ENCODE peak calls at places on chromosomes 3 and 15, in six cellular contexts. Q is colonic mucosa, E is OCI-LY7, S is psoas muscle, B is IMR-90, I is small intestine. F is an unnamed sample. For H3K4me1, the result is how much of the 10 kb centered on the place peaks cover.

GRCh38 chr3:109023656-109024254 is 70.1 kb upstream of the GUCA1C start:
- DNase-seq in Q (peak), E (peak), S (no peak), B (peak), I (peak), F (peak)

GRCh38 chr3:101521251-101521701 is 8.3 kb upstream of the SENP7 start:
- DNase-seq in Q (no peak), E (no peak), S (no peak), B (no peak), I (peak), F (no peak)

GRCh38 chr3:172415323-172415722 is 32.9 kb downstream of the GHSR start:
- DNase-seq in Q (no peak), E (no peak), S (no peak), B (no peak), I (no peak), F (no peak)

GRCh38 chr15:27774191-27774590 is 324.9 kb downstream of the OCA2 start:
- DNase-seq in Q (no peak), E (no peak), S (no peak), B (no peak), I (no peak), F (no peak)

GRCh38 chr3:57852896-57853295 is 96.8 kb downstream of the SLMAP start:
- DNase-seq in Q (no peak), E (peak), S (no peak), B (peak), I (peak), F (no peak)

GRCh38 chr15:74376825-74377581 is 9.6 kb upstream of the CYP11A1 start:
- DNase-seq in Q (no peak), E (no peak), S (peak), B (no peak), I (no peak), F (no peak)

GRCh38 chr15:76839173-76839572 is 66.0 kb downstream of the SCAPER start:
- DNase-seq in Q (no peak), E (no peak), S (no peak), B (no peak), I (no peak), F (no peak)

GRCh38 chr3:33437556-33438283 is 2.5 kb downstream of the UBP1 start:
- DNase-seq in Q (peak), E (peak), S (no peak), B (peak), I (peak), F (peak)

GRCh38 chr3:72903004-72903403 is 15.2 kb downstream of the GXYLT2 start:
- DNase-seq in Q (no peak), E (no peak), S (no peak), B (peak), I (no peak), F (no peak)

GRCh38 chr3:58577269-58577821 is at the start of gene FAM107A:
- DNase-seq in Q (peak), E (no peak), S (peak), B (peak), I (no peak), F (peak)

GRCh38 chr3:136251511-136251910 is 1.4 kb downstream of the PCCB start:
- DNase-seq in Q (no peak), E (peak), S (no peak), B (no peak), I (no peak), F (no peak)

GRCh38 chr3:47016934-47017435 is 37.5 kb downstream of the NBEAL2 start:
- DNase-seq in Q (no peak), E (peak), S (no peak), B (peak), I (peak), F (no peak)

GRCh38 chr3:152976232-152976631 is 141.3 kb downstream of the P2RY1 start:
- DNase-seq in Q (no peak), E (no peak), S (no peak), B (no peak), I (no peak), F (no peak)

GRCh38 chr3:42071720-42072582 is 19.2 kb upstream of the TRAK1 start:
- DNase-seq in Q (peak), E (peak), S (peak), B (peak), I (peak), F (peak)

GRCh38 chr3:42070089-42070885 is 20.9 kb upstream of the TRAK1 start:
- DNase-seq in Q (peak), E (no peak), S (no peak), B (peak), I (peak), F (no peak)

GRCh38 chr3:42068303-42069088 is 22.7 kb upstream of the TRAK1 start:
- DNase-seq in Q (no peak), E (no peak), S (no peak), B (no peak), I (no peak), F (no peak)

GRCh38 chr3:42072930-42073329 is 18.2 kb upstream of the TRAK1 start:
- DNase-seq in Q (no peak), E (peak), S (no peak), B (no peak), I (no peak), F (no peak)

DNA sequence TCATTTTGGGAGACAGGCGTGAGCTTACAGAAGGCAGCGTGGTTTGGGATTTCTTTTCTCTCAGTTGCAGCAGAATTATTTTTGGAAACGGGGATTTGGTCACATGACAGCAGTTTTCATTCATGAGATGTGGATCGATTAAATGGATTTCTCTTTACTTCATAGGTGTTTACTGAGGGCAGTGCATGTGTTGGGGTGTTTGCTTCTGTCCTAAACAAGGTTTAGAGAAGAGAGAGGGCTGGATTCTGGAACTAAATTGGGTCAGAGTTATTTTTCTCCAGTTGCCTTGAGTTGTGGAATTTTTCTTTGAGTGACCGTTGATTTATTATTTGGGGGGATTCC is 18.6 kb upstream of the TRAK1 start:
- DNase-seq in Q (no peak), E (no peak), S (no peak), B (no peak), I (no peak), F (no peak)
- H3K4me3 ChIP-seq in Q (no peak), E (peak), S (peak), B (no peak), I (no peak), F (no peak)

DNA sequence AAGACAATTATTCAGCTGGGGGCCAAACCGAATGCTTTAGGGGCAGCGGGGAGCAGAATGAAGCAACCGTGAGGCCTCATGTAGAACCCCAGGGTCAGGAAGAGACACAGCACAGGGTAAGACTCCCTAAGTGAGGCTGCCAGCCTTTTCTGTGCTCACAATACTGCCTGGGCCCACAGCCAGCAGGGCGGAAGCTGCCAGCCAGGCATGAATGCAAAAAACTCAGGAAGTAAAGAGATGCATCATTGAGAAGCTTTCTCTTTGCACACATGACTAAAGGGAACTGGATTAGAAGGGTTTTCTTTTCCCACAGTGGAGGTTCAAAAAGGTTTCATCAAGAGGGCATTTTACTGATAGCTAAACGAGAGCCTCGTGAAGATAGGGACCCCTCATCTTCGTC is 33.3 kb downstream of the CA12 start:
- DNase-seq in Q (peak), E (no peak), S (peak), B (peak), I (peak), F (peak)
- H3K4me1 ChIP-seq in Q (under half), E (under half), S (under half), B (under half), I (under half), F (under half)

GRCh38 chr15:64462492-64462891 is 2.1 kb downstream of the ZNF609 start:
- DNase-seq in Q (no peak), E (no peak), S (no peak), B (no peak), I (no peak), F (no peak)
- H3K4me3 ChIP-seq in Q (no peak), E (peak), S (no peak), B (no peak), I (no peak), F (no peak)

GRCh38 chr15:86296762-86297161 is 217.1 kb downstream of the AGBL1 start:
- DNase-seq in Q (no peak), E (no peak), S (no peak), B (no peak), I (no peak), F (no peak)
- H3K4me1 ChIP-seq in Q (under half), E (under half), S (under half), B (under half), I (under half), F (under half)

DNA sequence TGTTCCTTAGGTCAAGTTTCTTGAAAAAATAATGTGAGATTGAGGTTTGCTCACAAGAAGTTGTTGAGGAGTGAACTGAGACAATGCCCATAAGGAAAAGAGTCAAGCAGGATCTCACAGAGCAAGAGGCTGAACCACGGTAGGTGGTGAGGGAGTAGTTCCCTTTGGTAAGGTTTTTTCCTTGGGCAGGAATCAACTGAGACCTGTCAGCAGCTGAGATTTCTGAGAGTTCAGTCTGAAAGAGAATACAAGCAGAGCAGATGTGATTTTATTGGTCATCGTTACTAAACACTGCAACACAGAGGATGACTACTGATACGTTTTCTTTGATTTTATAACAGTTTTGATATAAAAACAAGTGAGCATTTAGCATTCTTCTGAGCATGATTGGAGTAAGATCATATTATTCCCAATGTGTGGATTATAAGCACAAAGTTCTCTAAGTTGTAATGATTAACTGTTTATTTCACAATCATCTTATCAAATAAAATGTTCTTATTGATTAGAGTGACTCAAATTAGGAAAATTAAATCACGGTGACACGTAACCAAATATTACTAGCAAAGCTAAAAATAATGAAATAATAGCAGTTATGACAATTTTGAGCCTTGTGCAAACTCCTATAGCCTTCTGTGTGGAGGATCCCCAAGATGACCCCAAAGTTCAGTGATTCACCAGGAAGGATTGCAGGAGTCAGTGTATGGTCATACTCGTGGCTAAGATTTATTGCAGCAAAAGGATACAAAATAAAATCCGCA is 346.2 kb upstream of the ZNF717 start:
- DNase-seq in Q (no peak), E (no peak), S (no peak), B (peak), I (peak), F (no peak)
- H3K4me3 ChIP-seq in Q (no peak), E (no peak), S (no peak), B (no peak), I (no peak), F (no peak)

GRCh38 chr15:29472901-29473423 is 203.3 kb upstream of the NSMCE3 start:
- DNase-seq in Q (no peak), E (no peak), S (no peak), B (no peak), I (no peak), F (no peak)

GRCh38 chr15:29470311-29470710 is 200.7 kb upstream of the NSMCE3 start:
- DNase-seq in Q (no peak), E (no peak), S (no peak), B (no peak), I (no peak), F (no peak)

GRCh38 chr15:29471757-29472156 is 202.1 kb upstream of the NSMCE3 start:
- DNase-seq in Q (no peak), E (no peak), S (no peak), B (no peak), I (no peak), F (no peak)

GRCh38 chr15:29470794-29471193 is 201.2 kb upstream of the NSMCE3 start:
- DNase-seq in Q (peak), E (no peak), S (no peak), B (no peak), I (peak), F (no peak)

DNA sequence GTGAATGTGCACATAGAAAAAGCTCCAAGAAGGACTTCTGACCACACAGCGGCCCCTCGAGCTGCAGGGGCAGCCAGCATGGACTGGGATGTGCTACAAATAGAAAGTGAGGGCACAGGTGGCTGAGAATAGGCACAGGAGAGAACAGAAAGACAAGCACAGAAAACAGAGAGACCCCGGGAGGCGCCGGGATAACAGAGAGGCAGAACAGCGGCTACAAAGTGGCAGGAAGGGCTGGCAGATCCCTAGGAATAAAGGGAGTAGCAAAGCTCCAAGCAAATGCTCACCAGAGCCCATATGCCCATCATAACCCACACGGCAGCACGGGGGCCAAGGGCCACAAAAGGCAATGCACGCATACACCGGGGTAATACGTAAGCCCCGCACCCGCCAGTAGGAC is 201.7 kb upstream of the NSMCE3 start:
- DNase-seq in Q (no peak), E (no peak), S (no peak), B (no peak), I (no peak), F (no peak)
- H3K4me1 ChIP-seq in Q (under half), E (under half), S (under half), B (under half), I (under half), F (under half)

GRCh38 chr15:52765779-52766178 is 24.4 kb downstream of the ONECUT1 start:
- DNase-seq in Q (no peak), E (no peak), S (no peak), B (peak), I (no peak), F (no peak)
- H3K4me3 ChIP-seq in Q (no peak), E (no peak), S (no peak), B (no peak), I (no peak), F (no peak)